ENCODE peak calls at places on chromosome 14, in ten cellular contexts. V is T follicular helper cell, R is HT1080, K is KBM-7, M is SK-N-SH, U is hepatocyte, B is NCI-H2227 treated with DMSO at 0.1 percent for 48 hours, A is activated T-cell treated with anti-CD3 and anti-CD28 coated beads for 4 hours, L is astrocyte, J is ACHN. Q is an unnamed sample.

GRCh38 chr14:53064461-53064860 is 88.7 kb downstream of the DDHD1 start:
- DNase-seq in B (no peak), A (no peak), R (no peak), K (no peak), U (no peak), M (no peak), V (no peak), J (no peak), L (no peak), Q (no peak)

GRCh38 chr14:68235011-68235410 is 415.4 kb downstream of the RAD51B start:
- DNase-seq in M (no peak), R (no peak), J (no peak), V (no peak), A (no peak), B (no peak), U (no peak), L (peak), K (no peak), Q (no peak)

GRCh38 chr14:105682956-105683570 is 156.7 kb downstream of the TMEM121 start:
- DNase-seq in V (no peak), J (no peak), U (no peak), A (no peak), L (no peak), B (no peak), R (no peak), M (no peak), K (no peak), Q (no peak)

GRCh38 chr14:105366386-105367074 is 31.8 kb upstream of the TEX22 start:
- DNase-seq in B (no peak), V (no peak), M (no peak), A (no peak), K (no peak), U (no peak), J (no peak), L (no peak), R (no peak), Q (no peak)

GRCh38 chr14:55500219-55500701 is 59.8 kb upstream of the TBPL2 start:
- DNase-seq in J (no peak), U (no peak), V (no peak), R (no peak), A (no peak), M (no peak), B (no peak), K (no peak), L (no peak), Q (no peak)

GRCh38 chr14:69636051-69636639 is 24.7 kb downstream of the SUSD6 start:
- DNase-seq in V (no peak), U (no peak), B (no peak), M (no peak), J (no peak), R (no peak), K (peak), L (no peak), A (no peak), Q (no peak)

GRCh38 chr14:104559769-104560585 is 19.6 kb upstream of the C14orf180 start:
- DNase-seq in B (no peak), A (no peak), L (no peak), V (no peak), J (no peak), K (no peak), U (no peak), M (no peak), R (no peak), Q (no peak)

GRCh38 chr14:81400852-81401251 is 728 bp upstream of the STON2 start:
- DNase-seq in K (peak), B (no peak), M (no peak), A (no peak), L (peak), R (peak), U (peak), V (no peak), J (peak), Q (peak)

GRCh38 chr14:25765909-25766308 is 716.0 kb upstream of the STXBP6 start:
- DNase-seq in J (no peak), B (no peak), L (no peak), K (no peak), U (no peak), A (no peak), V (no peak), R (no peak), M (no peak), Q (no peak)

GRCh38 chr14:72945628-72946027 is 19.4 kb downstream of the DCAF4 start:
- DNase-seq in M (no peak), V (no peak), K (no peak), A (no peak), B (no peak), J (no peak), R (no peak), L (no peak), U (no peak), Q (no peak)

GRCh38 chr14:63214417-63215196 is 10.4 kb downstream of the RHOJ start:
- DNase-seq in M (no peak), L (no peak), R (no peak), B (peak), J (no peak), U (no peak), K (no peak), A (no peak), V (no peak), Q (no peak)

GRCh38 chr14:92914087-92914656 is 8.8 kb upstream of the CHGA start:
- DNase-seq in K (peak), B (no peak), V (peak), A (no peak), U (peak), J (peak), M (no peak), L (peak), R (peak), Q (no peak)

GRCh38 chr14:58752782-58753181 is 115.0 kb downstream of the DACT1 start:
- DNase-seq in V (no peak), K (peak), J (peak), M (no peak), B (no peak), A (no peak), L (no peak), U (no peak), R (no peak), Q (peak)

GRCh38 chr14:101097109-101097793 is 193.7 kb upstream of the RTL1 start:
- DNase-seq in A (no peak), L (no peak), J (no peak), R (no peak), K (no peak), V (no peak), M (no peak), B (no peak), U (no peak), Q (no peak)

GRCh38 chr14:74636424-74637183 is 24.6 kb upstream of the LTBP2 start:
- DNase-seq in B (no peak), J (no peak), U (no peak), R (no peak), M (no peak), A (no peak), L (peak), V (no peak), K (no peak), Q (no peak)

GRCh38 chr14:66650491-66650911 is 142.6 kb downstream of the GPHN start:
- DNase-seq in L (no peak), U (no peak), B (peak), M (no peak), K (no peak), A (no peak), R (peak), J (no peak), V (no peak), Q (no peak)

GRCh38 chr14:74549588-74549987 is 56.0 kb downstream of the ISCA2 start:
- DNase-seq in M (no peak), B (no peak), V (no peak), K (no peak), A (no peak), U (no peak), R (no peak), J (no peak), L (no peak), Q (no peak)

GRCh38 chr14:64817631-64818030 is 62.1 kb downstream of the SPTB start:
- DNase-seq in R (peak), K (no peak), M (no peak), J (no peak), L (no peak), B (no peak), A (no peak), V (no peak), U (no peak), Q (no peak)

GRCh38 chr14:53528114-53528513 is 375.0 kb upstream of the DDHD1 start:
- DNase-seq in V (no peak), U (no peak), A (no peak), K (no peak), R (no peak), B (no peak), J (no peak), L (no peak), M (no peak), Q (no peak)

GRCh38 chr14:26548431-26548830 is 49.4 kb downstream of the NOVA1 start:
- DNase-seq in B (no peak), J (no peak), K (no peak), M (no peak), A (no peak), R (no peak), L (no peak), U (no peak), V (no peak), Q (no peak)

GRCh38 chr14:75636100-75636692 is 24.5 kb downstream of the ERG28 start:
- DNase-seq in K (no peak), L (peak), U (no peak), B (peak), M (peak), V (no peak), R (no peak), J (no peak), A (no peak), Q (no peak)

GRCh38 chr14:39247256-39247655 is 13.5 kb downstream of the MIA2 start:
- DNase-seq in U (no peak), L (peak), R (peak), A (no peak), V (no peak), J (peak), M (no peak), B (no peak), K (no peak), Q (no peak)

GRCh38 chr14:64501326-64502171 is 2.1 kb downstream of the ZBTB25 start:
- DNase-seq in V (no peak), B (no peak), U (peak), K (peak), L (peak), R (peak), J (peak), A (no peak), M (peak), Q (peak)

GRCh38 chr14:104731249-104731924 is 7.4 kb downstream of the ADSS1 start:
- DNase-seq in M (peak), A (no peak), K (no peak), R (no peak), B (no peak), U (no peak), J (peak), V (no peak), L (no peak), Q (no peak)

GRCh38 chr14:99029150-99029915 is 242.7 kb downstream of the BCL11B start:
- DNase-seq in L (no peak), U (no peak), A (no peak), K (no peak), V (no peak), J (no peak), M (no peak), R (no peak), B (no peak), Q (no peak)

Q was measured in sciatic nerve.